ENCODE peak calls at places on chromosomes 6 and 20, in nine cellular contexts. J, B, X, K, G, I, C, Q and E are unnamed samples.

GRCh38 chr6:33249732-33250625 is 21.7 kb downstream of the VPS52 start:
- DNase-seq in I (no peak), J (no peak), X (peak), Q (no peak), G (peak), K (peak), B (no peak), C (no peak), E (no peak)

GRCh38 chr20:2873747-2874041 is 413 bp downstream of the PTPRA start:
- DNase-seq in J (no peak), G (no peak), Q (peak), K (peak), X (peak), B (peak), I (no peak), C (no peak), E (no peak)

GRCh38 chr6:24658573-24659511 is 7.9 kb downstream of the TDP2 start:
- DNase-seq in X (no peak), I (no peak), G (no peak), Q (no peak), C (no peak), B (peak), K (no peak), J (no peak), E (no peak)

GRCh38 chr6:35209081-35209480 is 4.7 kb upstream of the SCUBE3 start:
- DNase-seq in K (no peak), I (peak), X (no peak), Q (no peak), G (no peak), B (no peak), J (no peak), C (no peak), E (no peak)

GRCh38 chr6:132333639-132334516 is 67.4 kb downstream of the MOXD1 start:
- DNase-seq in K (no peak), Q (no peak), I (no peak), J (no peak), C (no peak), G (peak), X (no peak), B (peak), E (no peak)

GRCh38 chr6:155117266-155117665 is 122.2 kb downstream of the TIAM2 start:
- DNase-seq in K (no peak), G (no peak), J (no peak), B (no peak), C (no peak), I (no peak), X (no peak), Q (no peak), E (no peak)

GRCh38 chr20:59273699-59274380 is 26.6 kb upstream of the EDN3 start:
- DNase-seq in C (no peak), J (no peak), B (no peak), X (no peak), I (no peak), K (no peak), G (no peak), Q (no peak), E (no peak)

GRCh38 chr6:816510-817084 is 123.7 kb upstream of the EXOC2 start:
- DNase-seq in J (no peak), I (no peak), C (no peak), K (no peak), B (no peak), G (no peak), Q (no peak), X (no peak), E (no peak)

GRCh38 chr20:23649242-23649641 is 11.5 kb upstream of the CST3 start:
- DNase-seq in I (no peak), B (no peak), Q (no peak), J (no peak), G (no peak), X (no peak), K (no peak), C (no peak), E (no peak)

GRCh38 chr20:21028921-21029320 is 77.2 kb downstream of the LINC00237 start:
- DNase-seq in B (no peak), K (no peak), X (no peak), J (no peak), I (no peak), C (no peak), Q (no peak), G (no peak), E (no peak)

GRCh38 chr6:76876922-76877553 is 586.3 kb downstream of the HTR1B start:
- DNase-seq in J (peak), K (peak), B (peak), X (no peak), I (peak), C (no peak), Q (peak), G (no peak), E (peak)

GRCh38 chr20:25136643-25137559 is 55.0 kb upstream of the VSX1 start:
- DNase-seq in G (peak), X (no peak), J (no peak), C (peak), K (no peak), Q (no peak), I (no peak), B (peak), E (no peak)

GRCh38 chr6:16409531-16410441 is 171.4 kb downstream of the GMPR start:
- DNase-seq in C (no peak), X (peak), B (peak), Q (peak), I (peak), G (no peak), K (peak), J (no peak), E (no peak)

GRCh38 chr6:7697820-7698623 is 27.9 kb upstream of the BMP6 start:
- DNase-seq in Q (peak), K (no peak), X (no peak), J (no peak), B (peak), G (peak), C (no peak), I (no peak), E (no peak)

GRCh38 chr6:26420607-26421235 is 18.6 kb downstream of the BTN3A1 start:
- DNase-seq in B (peak), J (no peak), G (no peak), X (peak), K (peak), C (no peak), I (peak), Q (peak), E (no peak)